ENCODE peak calls at places on chromosomes 7 and 10, in five cellular contexts. V is SK-N-SH, B is HepG2, W is sigmoid colon, Q is K562. I is an unnamed sample. For H3K36me3, the result is how much of the 10 kb centered on the place peaks cover.

GRCh38 chr7:16345979-16346958 is 75.1 kb downstream of the CRPPA start:
- DNase-seq in B (no peak), Q (no peak), V (no peak), W (no peak), I (no peak)

GRCh38 chr7:133051066-133051465 is 30.8 kb downstream of the CHCHD3 start:
- DNase-seq in V (peak), Q (no peak), W (no peak), B (no peak), I (no peak)

GRCh38 chr10:1206601-1207000 is 150.4 kb downstream of the WDR37 start:
- DNase-seq in B (no peak), Q (no peak), V (no peak), W (no peak), I (no peak)

GRCh38 chr10:84156768-84157167 is 16.8 kb upstream of the GPR15LG start:
- DNase-seq in B (no peak), Q (peak), V (no peak), W (no peak), I (no peak)

GRCh38 chr7:93551063-93551895 is 23.2 kb downstream of the CALCR start:
- DNase-seq in W (no peak), Q (peak), B (peak), V (no peak), I (no peak)

GRCh38 chr7:148927141-148927540 is 43.0 kb upstream of the EZH2 start:
- DNase-seq in V (no peak), Q (no peak), W (no peak), B (no peak), I (no peak)

GRCh38 chr10:97796651-97797050 is 24.9 kb upstream of the SFRP5 start:
- DNase-seq in V (no peak), B (no peak), W (no peak), Q (no peak), I (no peak)

GRCh38 chr7:768881-769504 is 41.9 kb upstream of the PRKAR1B start:
- DNase-seq in W (peak), B (no peak), Q (peak), V (peak), I (no peak)

GRCh38 chr10:13056461-13057077 is 43.4 kb upstream of the OPTN start:
- DNase-seq in B (no peak), W (no peak), Q (peak), V (peak), I (no peak)

GRCh38 chr7:27661776-27662489 is 750 bp downstream of the HIBADH start:
- DNase-seq in Q (no peak), V (peak), B (peak), W (peak), I (peak)

GRCh38 chr10:132163278-132163765 is 23.4 kb upstream of the DPYSL4 start:
- DNase-seq in Q (peak), W (no peak), V (peak), B (peak), I (peak)

GRCh38 chr10:73744690-73744994 is 470 bp downstream of the SEC24C start:
- DNase-seq in Q (no peak), B (peak), W (peak), V (peak), I (peak)

GRCh38 chr10:16586358-16587138 is 64.9 kb upstream of the C1QL3 start:
- DNase-seq in W (no peak), V (no peak), Q (no peak), B (no peak), I (no peak)

GRCh38 chr7:120774481-120774880 is 83.5 kb downstream of the TSPAN12 start:
- DNase-seq in Q (no peak), V (no peak), B (no peak), W (no peak), I (no peak)

GRCh38 chr7:131557521-131558385 is 1.3 kb upstream of the PODXL start:
- DNase-seq in W (peak), V (peak), B (no peak), Q (no peak), I (peak)

GRCh38 chr7:20795881-20796280 is 9.2 kb upstream of the SP8 start:
- DNase-seq in B (no peak), V (no peak), Q (no peak), W (no peak), I (no peak)

GRCh38 chr10:15824498-15824897 is 35.8 kb downstream of the MINDY3 start:
- DNase-seq in B (no peak), W (no peak), Q (no peak), V (peak), I (no peak)

GRCh38 chr10:5956146-5956914 is 21.0 kb downstream of the IL15RA start:
- DNase-seq in V (no peak), Q (no peak), B (no peak), W (peak), I (no peak)

GRCh38 chr7:45575501-45576248 is 1.5 kb downstream of the ADCY1 start:
- DNase-seq in Q (no peak), W (peak), B (no peak), V (peak), I (no peak)

GRCh38 chr7:12861070-12861469 is 173.6 kb downstream of the ARL4A start:
- DNase-seq in W (no peak), B (no peak), Q (no peak), V (no peak), I (no peak)

GRCh38 chr10:63554666-63555065 is 33.5 kb downstream of the REEP3 start:
- DNase-seq in B (no peak), W (no peak), Q (no peak), V (no peak), I (peak)

GRCh38 chr10:44306147-44306710 is 78.7 kb downstream of the CXCL12 start:
- DNase-seq in B (no peak), Q (no peak), V (no peak), W (no peak), I (no peak)

GRCh38 chr7:71015260-71015900 is 116.6 kb upstream of the GALNT17 start:
- DNase-seq in Q (no peak), V (no peak), W (peak), B (no peak), I (peak)

GRCh38 chr7:105323366-105323765 is 65.4 kb downstream of the SRPK2 start:
- DNase-seq in W (no peak), Q (no peak), B (no peak), V (no peak), I (no peak)

GRCh38 chr10:95437669-95438068 is 123.5 kb downstream of the SORBS1 start:
- DNase-seq in W (no peak), Q (no peak), B (no peak), V (no peak), I (no peak)

GRCh38 chr7:135510603-135511183 is 791 bp upstream of the CNOT4 start:
- DNase-seq in B (peak), W (no peak), V (peak), Q (peak), I (no peak)

GRCh38 chr7:49866910-49867309 is 93.5 kb downstream of the VWC2 start:
- DNase-seq in V (no peak), Q (no peak), W (no peak), B (no peak), I (no peak)

GRCh38 chr7:37916673-37917660 is at the start of gene SFRP4:
- DNase-seq in Q (peak), V (peak), B (peak), W (peak), I (peak)
- TF ChIP-seq EP300 in Q (no peak), V (no peak), B (peak), W (no peak), I (no peak)

GRCh38 chr7:55065079-55065478 is 46.3 kb downstream of the EGFR start:
- DNase-seq in W (peak), V (no peak), B (no peak), Q (no peak), I (peak)
- TF ChIP-seq POLR2AphosphoS5 in W (peak), V (peak), B (no peak), Q (no peak), I (peak)

DNA sequence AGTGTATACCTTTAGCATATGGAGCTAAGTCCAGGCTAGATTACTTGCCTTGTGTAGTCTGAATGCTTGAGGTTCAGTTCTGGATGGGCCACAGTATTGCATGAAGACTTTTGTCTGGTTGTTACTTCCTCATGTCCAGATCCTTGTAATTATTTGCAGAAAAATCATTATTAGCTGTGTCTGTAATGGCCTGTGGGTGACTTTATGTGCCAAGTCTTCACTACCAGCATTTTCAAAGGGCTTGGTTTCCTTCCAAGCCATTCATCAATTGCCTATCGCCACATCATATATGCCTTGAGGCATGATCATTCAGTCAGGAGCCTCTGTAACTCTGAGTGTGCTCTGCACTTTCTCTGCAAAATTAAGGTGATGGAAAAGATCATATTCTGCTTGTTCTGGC is 13.8 kb upstream of the HDAC9 start:
- DNase-seq in V (no peak), W (no peak), Q (no peak), B (no peak), I (no peak)
- H3K36me3 ChIP-seq in V (under half), W (under half), Q (under half), B (under half), I (under half)

DNA sequence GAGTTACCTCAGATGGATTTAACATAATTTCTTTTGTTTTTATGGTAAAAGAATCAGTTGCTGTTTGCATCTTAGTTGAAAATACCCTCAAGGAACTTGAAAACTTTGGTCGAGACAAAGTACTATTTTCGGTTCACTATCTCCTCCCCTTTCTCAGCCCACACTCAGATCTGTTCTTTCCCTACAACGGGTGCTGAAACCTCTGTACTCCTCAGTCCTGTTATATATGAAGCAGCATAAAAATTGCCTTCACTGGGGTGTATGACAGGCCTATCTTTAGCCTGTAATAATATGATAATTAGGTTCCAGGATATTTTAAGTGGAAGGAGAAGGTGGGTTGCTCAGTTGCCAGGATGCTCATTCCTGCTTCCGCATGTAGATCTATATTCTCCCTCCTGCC is 105.2 kb upstream of the NOBOX start:
- DNase-seq in Q (no peak), V (no peak), W (no peak), B (no peak), I (no peak)
- TF ChIP-seq EP300 in Q (no peak), V (no peak), W (no peak), B (no peak), I (no peak)

GRCh38 chr7:143387156-143387975 is 6.2 kb downstream of the ZYX start:
- DNase-seq in Q (peak), B (no peak), W (peak), V (no peak), I (no peak)
- TF ChIP-seq POLR2AphosphoS5 in Q (no peak), B (no peak), W (no peak), V (peak), I (no peak)

DNA sequence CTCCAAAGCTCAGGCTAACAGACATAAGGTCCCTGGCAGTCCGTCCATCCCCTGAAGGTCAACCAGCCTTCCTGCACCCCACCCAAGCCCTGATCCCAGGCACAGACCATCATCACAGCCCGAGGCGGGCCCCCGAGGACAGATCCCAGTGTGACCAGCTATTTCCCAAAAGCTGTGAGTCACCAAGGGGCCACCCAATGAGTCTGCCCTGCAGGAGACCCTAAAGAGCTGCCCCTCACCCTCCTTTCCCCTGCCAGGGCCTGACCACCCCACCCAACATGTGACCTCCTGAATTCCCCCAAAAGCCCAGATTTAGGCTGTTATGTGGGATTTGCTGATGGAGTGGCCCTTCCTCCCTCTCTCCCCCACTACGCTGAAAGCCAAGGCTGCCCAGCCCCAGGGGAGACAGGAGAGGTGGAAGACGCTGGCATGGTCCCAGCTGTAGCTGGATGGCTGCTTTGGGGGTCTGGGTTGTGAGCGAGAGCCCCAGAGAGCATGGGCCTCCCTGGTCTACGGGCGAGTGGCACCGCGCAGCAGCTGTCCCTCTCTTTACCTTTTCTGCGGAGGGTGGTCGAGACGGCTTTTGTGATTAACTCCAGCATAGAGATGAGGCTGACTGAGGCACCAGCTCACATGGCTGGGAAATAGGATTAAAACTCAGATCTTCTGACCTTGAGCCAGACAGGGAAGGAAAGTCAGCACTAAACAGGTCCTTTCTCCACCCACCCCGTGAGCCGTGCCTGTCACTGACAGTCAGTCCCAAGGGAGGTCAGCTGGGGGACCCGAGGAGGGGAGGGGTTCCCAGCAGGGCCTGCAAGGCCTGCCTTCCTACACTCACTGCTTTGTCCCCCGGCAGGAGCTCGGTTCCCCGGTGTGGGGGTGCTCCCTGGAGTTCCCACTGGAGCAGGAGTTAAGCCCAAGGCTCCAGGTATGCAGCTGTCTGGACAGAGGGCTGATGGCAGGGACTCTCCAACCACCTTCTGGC is 16.7 kb downstream of the ELN start:
- DNase-seq in V (no peak), Q (no peak), W (no peak), B (no peak), I (no peak)
- H3K36me3 ChIP-seq in V (under half), Q (under half), W (under half), B (under half), I (under half)

GRCh38 chr10:4263281-4263921 is 478.4 kb upstream of the KLF6 start:
- DNase-seq in Q (no peak), B (no peak), V (no peak), W (no peak), I (peak)

GRCh38 chr10:4262449-4262848 is 477.4 kb upstream of the KLF6 start:
- DNase-seq in B (no peak), W (no peak), Q (no peak), V (no peak), I (no peak)

GRCh38 chr10:4257939-4258465 is 473.0 kb upstream of the KLF6 start:
- DNase-seq in V (no peak), W (no peak), B (no peak), Q (no peak), I (no peak)

GRCh38 chr10:4262870-4263269 is 477.9 kb upstream of the KLF6 start:
- DNase-seq in W (no peak), V (no peak), Q (no peak), B (no peak), I (no peak)

GRCh38 chr10:4260483-4260882 is 475.5 kb upstream of the KLF6 start:
- DNase-seq in W (no peak), Q (no peak), B (no peak), V (no peak), I (no peak)
- TF ChIP-seq EP300 in W (no peak), Q (no peak), B (no peak), V (no peak), I (peak)

I was measured in transverse colon.